ENCODE peak calls at places on chromosomes 16 and 17, in four cellular contexts. P is HepG2, M is GM12878, Z is H1. A is an unnamed sample.

GRCh38 chr17:8128125-8128784 is 4.3 kb upstream of the HES7 start:
- DNase-seq in Z (no peak), P (no peak), M (no peak), A (no peak)

GRCh38 chr16:7392206-7392605 is 59.6 kb downstream of the RBFOX1 start:
- DNase-seq in M (no peak), P (no peak), Z (no peak), A (no peak)

GRCh38 chr17:28574536-28574935 is 2.2 kb downstream of the ALDOC start:
- DNase-seq in M (no peak), Z (no peak), P (no peak), A (no peak)

GRCh38 chr16:79797486-79797885 is 196.9 kb upstream of the MAF start:
- DNase-seq in M (no peak), Z (no peak), P (no peak), A (no peak)

GRCh38 chr17:48254896-48255295 is 147.3 kb downstream of the SNX11 start:
- DNase-seq in Z (no peak), M (no peak), P (no peak), A (no peak)

GRCh38 chr17:8965394-8966168 is at the start of gene PIK3R5:
- DNase-seq in M (no peak), Z (peak; percentile 90), P (no peak), A (peak; percentile 39)

GRCh38 chr17:37693328-37693727 is 50.1 kb upstream of the DDX52 start:
- DNase-seq in Z (no peak), P (no peak), M (no peak), A (no peak)

GRCh38 chr17:50426814-50427787 is 1.1 kb downstream of the ACSF2 start:
- DNase-seq in Z (peak; percentile 66), M (no peak), P (peak; percentile 78), A (no peak)

GRCh38 chr16:86424968-86425367 is 85.4 kb upstream of the FOXF1 start:
- DNase-seq in M (no peak), P (no peak), Z (no peak), A (no peak)

GRCh38 chr17:62188713-62189112 is 123.6 kb upstream of the MED13 start:
- DNase-seq in M (no peak), Z (no peak), P (peak; percentile 62), A (peak; percentile 20)

GRCh38 chr16:57278494-57278893 is 6.0 kb downstream of the PLLP start:
- DNase-seq in M (no peak), Z (no peak), P (no peak), A (no peak)

GRCh38 chr16:17773698-17774101 is 302.9 kb upstream of the XYLT1 start:
- DNase-seq in P (no peak), Z (no peak), M (no peak), A (no peak)

GRCh38 chr17:36088559-36089376 is 1.2 kb downstream of the CCL3 start:
- DNase-seq in P (no peak), Z (no peak), M (no peak), A (no peak)

GRCh38 chr16:10040136-10041080 is 141.8 kb downstream of the GRIN2A start:
- DNase-seq in P (no peak), M (no peak), Z (no peak), A (no peak)

GRCh38 chr16:86546638-86547013 is 8.4 kb downstream of the MTHFSD start:
- DNase-seq in M (no peak), P (no peak), Z (no peak), A (no peak)

GRCh38 chr17:47715669-47716325 is 17.2 kb upstream of the TBX21 start:
- DNase-seq in Z (no peak), M (no peak), P (no peak), A (no peak)

GRCh38 chr16:7303014-7303676 is 29.5 kb upstream of the RBFOX1 start:
- DNase-seq in M (no peak), P (no peak), Z (peak; percentile 68), A (no peak)

GRCh38 chr17:6163632-6164319 is 93.6 kb downstream of the WSCD1 start:
- DNase-seq in M (no peak), P (no peak), Z (no peak), A (no peak)

GRCh38 chr17:3576970-3577369 is 19.4 kb upstream of the TRPV3 start:
- DNase-seq in P (no peak), M (no peak), Z (no peak), A (no peak)

GRCh38 chr17:42779942-42780815 is at the start of gene WNK4:
- DNase-seq in P (peak; percentile 98), Z (peak; percentile 73), M (no peak), A (no peak)

GRCh38 chr17:1829189-1829578 is 518 bp downstream of the SMYD4 start:
- DNase-seq in Z (no peak), M (no peak), P (peak; percentile 13), A (no peak)

GRCh38 chr17:50149425-50150353 is 788 bp downstream of the PPP1R9B start:
- DNase-seq in P (no peak), M (no peak), Z (no peak), A (no peak)

GRCh38 chr16:52964290-52964689 is 88.4 kb downstream of the CHD9NB start:
- DNase-seq in M (no peak), Z (no peak), P (no peak), A (no peak)

GRCh38 chr16:31860508-31860907 is 13.1 kb upstream of the ZNF267 start:
- DNase-seq in Z (no peak), P (no peak), M (no peak), A (no peak)

GRCh38 chr17:51640108-51640622 is 379.8 kb downstream of the UTP18 start:
- DNase-seq in P (peak; percentile 16), Z (peak; percentile 65), M (no peak), A (peak; percentile 39)
- TF ChIP-seq YY1 in P (no peak), Z (peak; percentile 37), M (no peak), A (no peak)

DNA sequence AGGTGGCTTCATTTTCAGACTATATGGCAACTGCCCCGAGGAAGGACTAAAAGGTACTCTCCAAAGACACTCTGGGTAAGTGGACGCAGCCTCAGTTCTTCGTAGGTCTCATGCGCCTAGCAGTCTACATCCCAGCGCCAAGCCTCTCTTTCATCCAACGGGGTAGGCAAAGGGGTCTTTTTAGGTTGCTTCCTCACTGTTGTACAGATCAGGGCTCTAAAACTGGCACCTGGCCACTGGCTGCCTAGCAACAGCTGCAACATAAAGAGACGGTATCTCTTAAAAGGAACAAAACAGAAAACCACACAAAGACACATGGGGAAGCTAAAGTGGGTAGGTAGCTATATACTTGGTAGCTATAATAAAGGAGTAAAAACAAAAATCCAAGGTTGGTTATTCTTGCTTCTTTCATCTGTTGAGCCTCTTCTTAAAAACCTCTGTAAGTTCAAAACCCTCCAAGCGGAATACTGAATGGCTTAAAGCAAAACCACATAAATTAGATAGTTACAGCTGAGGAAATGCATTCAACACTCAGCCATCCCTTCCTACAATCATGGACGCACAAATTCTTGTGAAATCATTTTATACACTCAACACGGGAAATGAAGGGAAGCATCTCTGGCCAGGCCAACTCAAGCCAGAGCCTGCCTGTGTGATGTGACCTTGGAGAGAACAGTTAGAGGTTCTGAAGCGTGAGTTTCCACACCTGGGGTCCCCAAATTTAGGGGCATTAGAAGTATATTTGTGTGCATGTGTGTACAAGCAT is 22.7 kb downstream of the CYTH1 start:
- DNase-seq in P (no peak), M (no peak), Z (no peak), A (no peak)
- TF ChIP-seq SUZ12 in P (no peak), M (no peak), Z (no peak), A (no peak)

GRCh38 chr16:22624759-22625533 is 114.3 kb downstream of the NPIPB5 start:
- DNase-seq in Z (peak; percentile 37), P (no peak), M (no peak), A (no peak)
- TF ChIP-seq YY1 in Z (no peak), P (no peak), M (no peak), A (no peak)

DNA sequence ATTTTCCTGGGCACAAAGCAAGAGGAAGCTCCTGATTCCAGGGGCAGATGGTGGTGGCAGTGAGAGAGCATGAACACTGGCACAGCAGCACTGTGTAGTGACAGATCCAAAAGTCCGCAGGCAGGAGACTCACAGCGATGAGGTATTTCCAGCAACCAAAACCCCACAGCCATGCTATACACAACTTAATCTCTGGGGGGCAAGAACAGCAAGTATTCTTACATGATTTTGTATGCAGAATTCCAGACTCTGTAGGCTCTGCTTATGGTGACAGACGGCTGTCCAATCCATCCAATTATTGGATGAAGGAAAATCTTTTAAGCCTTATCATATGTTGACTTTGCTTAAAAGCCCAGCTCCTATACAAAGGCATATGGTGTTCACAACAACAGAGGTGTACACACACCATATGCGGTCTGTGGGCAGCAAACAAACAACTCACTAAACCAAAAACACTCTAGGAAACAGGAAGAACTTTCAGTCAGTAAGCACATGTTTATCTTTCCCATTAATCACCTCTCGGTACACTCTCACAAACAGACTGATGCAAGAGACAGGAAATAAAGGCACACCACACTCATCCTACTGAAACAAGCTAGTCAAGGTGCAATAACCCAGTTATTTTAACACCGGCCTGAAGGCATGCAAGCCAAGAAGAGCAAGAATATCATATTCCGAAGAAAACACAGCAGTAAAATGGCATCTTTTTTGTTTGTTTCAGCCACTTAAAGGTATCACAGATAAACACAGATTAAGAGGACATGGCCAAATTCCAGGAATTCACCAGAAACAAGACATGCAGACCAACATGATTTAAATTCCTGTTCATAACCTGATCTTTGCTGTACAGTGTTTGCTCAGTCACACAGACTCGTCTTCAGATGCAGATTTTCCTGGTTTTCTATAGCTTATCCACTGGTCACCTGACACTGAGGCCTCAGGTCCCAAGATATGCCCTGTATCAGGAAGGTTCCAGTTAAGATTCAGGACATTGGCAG is 47.8 kb downstream of the ERN1 start:
- DNase-seq in P (peak; percentile 93), Z (no peak), M (peak; percentile 72), A (no peak)
- TF ChIP-seq SUZ12 in P (no peak), Z (no peak), M (no peak), A (no peak)

GRCh38 chr17:156094-156621 is 18.8 kb downstream of the SCGB1C2 start:
- DNase-seq in Z (no peak), M (no peak), P (no peak), A (no peak)
- TF ChIP-seq YY1 in Z (no peak), M (no peak), P (no peak), A (no peak)

DNA sequence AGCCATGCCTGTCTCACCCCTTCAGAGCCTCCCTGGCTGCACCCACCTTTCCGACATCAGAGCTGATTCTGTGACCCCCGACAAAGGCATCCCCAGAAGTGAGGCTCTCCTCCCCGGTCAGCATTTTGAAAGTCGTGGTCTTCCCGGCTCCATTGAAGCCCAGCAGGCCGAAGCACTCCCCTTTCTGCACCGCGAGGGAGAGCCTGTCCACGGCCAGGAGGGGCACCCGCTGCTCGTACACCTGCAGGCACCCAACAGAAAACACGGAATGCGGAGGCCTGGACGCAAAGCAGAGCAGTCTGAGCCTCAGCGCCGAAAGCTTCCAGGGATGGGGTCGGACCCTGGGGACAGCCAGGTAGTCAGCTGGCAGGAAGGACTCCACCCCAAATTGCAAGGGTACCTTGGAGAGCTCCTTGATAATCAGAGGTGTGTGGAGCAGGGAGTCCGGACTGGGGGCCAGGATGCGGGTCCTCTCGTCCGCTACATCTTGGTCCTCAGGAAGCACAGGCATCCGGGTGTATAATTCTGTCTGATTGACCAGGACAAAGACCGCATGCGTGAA is 13.1 kb upstream of the RNPS1 start:
- DNase-seq in M (no peak), Z (no peak), P (no peak), A (no peak)
- TF ChIP-seq SUZ12 in M (no peak), Z (no peak), P (no peak), A (no peak)

DNA sequence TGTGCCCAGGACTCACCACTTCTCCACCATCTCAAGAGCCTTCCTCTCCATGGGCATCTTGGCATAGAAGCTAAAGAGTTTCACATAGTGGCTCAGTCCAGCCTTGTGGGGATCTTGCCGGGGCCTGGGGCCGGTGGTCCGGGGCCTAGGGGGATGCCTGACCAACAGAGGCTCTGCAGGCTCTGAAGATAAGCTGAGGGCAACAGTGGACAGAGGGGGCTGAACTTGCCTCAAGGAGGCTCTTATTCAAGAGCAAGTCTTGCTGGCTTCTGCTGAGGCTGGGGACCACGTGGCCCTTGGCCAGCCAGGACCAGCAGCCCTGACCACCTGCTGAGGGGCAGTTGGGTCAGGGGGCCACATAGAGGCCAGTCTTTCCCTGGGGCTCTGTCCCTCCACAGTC is 13.5 kb upstream of the THAP11 start:
- DNase-seq in Z (no peak), M (no peak), P (no peak), A (no peak)
- TF ChIP-seq YY1 in Z (no peak), M (no peak), P (no peak), A (no peak)